ENCODE peak calls at places on chromosomes 5 and 9, in six cellular contexts. O is aorta, C is uterus, R is pancreas, L is tibial artery, M is endothelial cell of umbilical vein. V is an unnamed sample.

GRCh38 chr9:127968717-127969383 is 11.9 kb downstream of the EEIG1 start:
- DNase-seq in O (peak; percentile 60), C (peak; percentile 86), R (peak; percentile 75), L (peak; percentile 70), M (no peak), V (no peak)

GRCh38 chr9:82535432-82535998 is 527.4 kb downstream of the RASEF start:
- DNase-seq in O (no peak), C (no peak), R (no peak), L (no peak), M (no peak), V (no peak)

GRCh38 chr5:107618233-107618632 is 52.5 kb downstream of the EFNA5 start:
- DNase-seq in O (no peak), C (no peak), R (no peak), L (no peak), M (peak; percentile 46), V (no peak)

GRCh38 chr9:96395964-96396363 is 12.5 kb upstream of the SLC35D2 start:
- DNase-seq in O (no peak), C (no peak), R (no peak), L (no peak), M (no peak), V (no peak)

GRCh38 chr9:121634800-121635261 is 16.6 kb upstream of the DAB2IP start:
- DNase-seq in O (no peak), C (no peak), R (no peak), L (no peak), M (peak; percentile 25), V (no peak)

GRCh38 chr5:39266442-39266841 is 47.1 kb upstream of the FYB1 start:
- DNase-seq in O (no peak), C (no peak), R (no peak), L (no peak), M (no peak), V (no peak)

GRCh38 chr9:82668724-82669324 is 394.1 kb downstream of the RASEF start:
- DNase-seq in O (no peak), C (no peak), R (no peak), L (no peak), M (no peak), V (no peak)

GRCh38 chr5:124651663-124652513 is 94.6 kb downstream of the ZNF608 start:
- DNase-seq in O (peak; percentile 83), C (peak; percentile 76), R (peak; percentile 89), L (peak; percentile 69), M (peak; percentile 92), V (peak; percentile 85)

GRCh38 chr9:16794871-16795639 is 75.4 kb downstream of the BNC2 start:
- DNase-seq in O (peak; percentile 62), C (peak; percentile 36), R (no peak), L (peak; percentile 69), M (peak; percentile 45), V (no peak)

GRCh38 chr5:130912088-130912487 is 253.0 kb downstream of the HINT1 start:
- DNase-seq in O (no peak), C (no peak), R (no peak), L (no peak), M (no peak), V (no peak)

GRCh38 chr9:133580971-133581370 is 28.2 kb downstream of the FAM163B start:
- DNase-seq in O (no peak), C (no peak), R (no peak), L (no peak), M (no peak), V (peak; percentile 7)

GRCh38 chr9:94768766-94769165 is 42.3 kb downstream of the AOPEP start:
- DNase-seq in O (no peak), C (no peak), R (no peak), L (no peak), M (no peak), V (no peak)

GRCh38 chr5:67815455-67816391 is 399.8 kb upstream of the PIK3R1 start:
- DNase-seq in O (no peak), C (peak; percentile 66), R (no peak), L (peak; percentile 64), M (no peak), V (no peak)

GRCh38 chr5:67814569-67815311 is 400.8 kb upstream of the PIK3R1 start:
- DNase-seq in O (no peak), C (no peak), R (no peak), L (no peak), M (no peak), V (no peak)

GRCh38 chr5:67816456-67816855 is 399.1 kb upstream of the PIK3R1 start:
- DNase-seq in O (no peak), C (no peak), R (no peak), L (no peak), M (no peak), V (no peak)

GRCh38 chr5:67817652-67818051 is 397.9 kb upstream of the PIK3R1 start:
- DNase-seq in O (no peak), C (no peak), R (no peak), L (no peak), M (no peak), V (no peak)

DNA sequence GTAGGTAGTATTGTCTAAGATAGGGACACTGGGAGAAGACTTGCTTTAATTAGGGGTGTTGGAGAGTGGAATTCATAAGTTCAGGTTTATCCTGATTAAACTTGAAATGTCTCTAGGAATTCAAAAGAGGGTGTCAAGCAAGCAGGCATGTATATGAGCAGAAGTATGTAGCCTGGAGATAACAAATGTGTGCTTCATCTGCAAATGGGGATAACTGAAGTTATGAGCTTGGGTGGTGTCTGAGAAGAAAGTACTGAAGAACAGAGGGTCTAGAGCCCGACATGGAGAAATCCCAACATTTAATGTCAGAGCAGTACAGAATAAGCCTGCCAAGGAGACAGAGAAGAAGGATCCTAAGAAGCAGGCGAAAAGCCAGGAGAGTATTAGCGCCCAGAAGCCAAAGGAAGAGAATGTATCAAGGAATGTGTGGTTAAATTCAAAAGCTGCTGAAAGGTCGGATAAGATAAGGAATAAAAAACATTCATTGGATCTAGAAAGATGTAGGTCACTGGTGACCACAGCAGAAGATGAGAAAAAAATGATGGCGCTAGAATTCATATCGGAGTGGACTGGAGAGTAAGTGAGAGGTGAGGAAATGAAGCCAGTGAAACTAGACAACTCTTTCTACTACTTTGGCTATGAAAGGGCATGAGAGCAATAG is 401.5 kb upstream of the PIK3R1 start:
- DNase-seq in O (no peak), C (no peak), R (no peak), L (no peak), M (no peak), V (no peak)
- H3K27ac ChIP-seq in O (no peak overlapping the region), C (peak overlapping the region; percentile 83), R (no peak overlapping the region), L (peak overlapping the region; percentile 64), M (no peak overlapping the region), V (no peak overlapping the region)

GRCh38 chr5:132473608-132474007 is 17.0 kb downstream of the IRF1 start:
- DNase-seq in O (no peak), C (peak; percentile 10), R (peak; percentile 34), L (peak; percentile 13), M (no peak), V (no peak)
- H3K4me1 ChIP-seq in O (no peaks in the 10 kb centered on the region), C (no peaks in the 10 kb centered on the region), R (peaks cover 12% of the 10 kb centered on the region), L (peaks cover 22% of the 10 kb centered on the region), M (peaks cover 15% of the 10 kb centered on the region), V (peaks cover 4% of the 10 kb centered on the region)

GRCh38 chr5:173885054-173885443 is 3.1 kb upstream of the CPEB4 start:
- DNase-seq in O (no peak), C (no peak), R (no peak), L (no peak), M (no peak), V (no peak)

GRCh38 chr5:173885481-173886010 is 2.6 kb upstream of the CPEB4 start:
- DNase-seq in O (peak; percentile 56), C (no peak), R (no peak), L (peak; percentile 54), M (peak; percentile 71), V (peak; percentile 59)

GRCh38 chr5:173884402-173885053 is 3.6 kb upstream of the CPEB4 start:
- DNase-seq in O (no peak), C (no peak), R (no peak), L (no peak), M (no peak), V (no peak)

GRCh38 chr5:173887610-173888472 is at the start of gene CPEB4:
- DNase-seq in O (peak; percentile 99), C (peak; percentile 99), R (peak; percentile 96), L (peak; percentile 99), M (peak; percentile 99), V (peak; percentile 99)

DNA sequence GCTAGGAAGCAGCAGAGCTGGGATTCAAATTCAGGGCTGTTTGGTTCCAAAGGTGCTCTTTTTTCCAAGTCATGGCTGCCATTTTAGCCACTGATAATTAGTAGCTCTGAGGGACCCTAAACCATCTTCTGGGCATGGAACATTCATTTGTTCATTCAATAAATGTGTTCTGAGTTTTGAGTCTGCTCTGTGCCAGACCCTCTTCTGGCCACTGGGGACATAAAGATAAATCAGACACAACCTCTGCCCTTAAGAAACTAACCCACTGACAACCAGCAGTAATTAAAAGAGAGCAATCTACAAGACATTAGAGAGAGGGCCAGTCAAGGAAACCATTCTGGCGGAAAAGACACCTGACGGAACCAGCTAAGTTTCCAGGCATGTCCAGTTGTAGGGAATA is 2.0 kb upstream of the CPEB4 start:
- DNase-seq in O (no peak), C (no peak), R (no peak), L (no peak), M (no peak), V (no peak)
- H3K27ac ChIP-seq in O (no peak overlapping the region), C (no peak overlapping the region), R (peak overlapping the region; percentile 34), L (no peak overlapping the region), M (peak overlapping the region; percentile 26), V (peak overlapping the region; percentile 84)

GRCh38 chr5:17317499-17317898 is 100.1 kb downstream of the BASP1 start:
- DNase-seq in O (no peak), C (no peak), R (no peak), L (no peak), M (no peak), V (no peak)

GRCh38 chr5:17316973-17317459 is 99.6 kb downstream of the BASP1 start:
- DNase-seq in O (no peak), C (no peak), R (no peak), L (no peak), M (no peak), V (no peak)

GRCh38 chr5:17315710-17316221 is 98.3 kb downstream of the BASP1 start:
- DNase-seq in O (no peak), C (no peak), R (no peak), L (no peak), M (no peak), V (no peak)

GRCh38 chr5:17312358-17312757 is 94.9 kb downstream of the BASP1 start:
- DNase-seq in O (no peak), C (no peak), R (no peak), L (no peak), M (no peak), V (no peak)

DNA sequence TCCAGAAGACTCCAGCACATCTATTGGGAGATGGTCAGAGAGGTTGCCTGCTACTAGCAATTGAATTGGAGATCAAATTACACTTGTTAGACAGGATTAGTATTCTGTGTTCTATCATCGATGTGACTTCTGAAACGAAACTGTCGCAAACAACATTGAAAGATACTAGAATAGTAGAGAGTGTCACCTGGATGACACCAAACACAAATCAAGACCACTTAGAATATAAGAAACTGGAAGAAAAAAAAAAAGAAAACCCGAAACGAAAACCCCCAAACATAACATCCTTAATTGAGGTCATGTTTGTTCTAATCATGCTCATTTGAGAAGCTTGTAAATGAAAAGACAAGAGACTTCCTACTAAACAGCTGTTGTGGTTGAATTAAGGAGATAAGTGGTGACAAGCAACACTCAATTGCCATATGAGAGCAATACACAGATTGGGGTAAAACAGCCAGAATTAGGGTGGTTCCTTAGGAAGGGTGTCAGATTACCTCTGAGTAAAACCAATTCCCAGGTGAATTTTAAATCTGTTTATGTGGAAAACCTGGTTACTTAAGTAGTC is 97.6 kb downstream of the BASP1 start:
- DNase-seq in O (no peak), C (no peak), R (no peak), L (no peak), M (no peak), V (no peak)
- H3K4me1 ChIP-seq in O (no peaks in the 10 kb centered on the region), C (no peaks in the 10 kb centered on the region), R (no peaks in the 10 kb centered on the region), L (no peaks in the 10 kb centered on the region), M (no peaks in the 10 kb centered on the region), V (no peaks in the 10 kb centered on the region)

V was measured in left lung.